ENCODE peak calls at places on chromosomes 2 and 18, in six cellular contexts. N is uterus; K is effector memory CD4-positive, alpha-beta T cell; X is HCT116; U is psoas muscle; F is SJSA1. J is an unnamed sample. For H3K4me1 and H3K9me3, the result is how much of the 10 kb centered on the place peaks cover.

GRCh38 chr2:103512442-103512841 is 750.6 kb downstream of the TMEM182 start:
- DNase-seq in F (no peak), K (no peak), N (no peak), U (no peak), X (no peak), J (no peak)

GRCh38 chr2:230691005-230691647 is 21.5 kb upstream of the CAB39 start:
- DNase-seq in U (no peak), K (no peak), X (peak), N (no peak), F (peak), J (no peak)

GRCh38 chr2:216583606-216584005 is 49.6 kb upstream of the IGFBP2 start:
- DNase-seq in X (no peak), K (no peak), F (no peak), N (no peak), U (no peak), J (no peak)

GRCh38 chr2:27306657-27307544 is 1.3 kb downstream of the UCN start:
- DNase-seq in N (no peak), X (no peak), K (no peak), F (no peak), U (no peak), J (peak)

GRCh38 chr2:27049422-27050280 is 1.8 kb upstream of the AGBL5 start:
- DNase-seq in X (no peak), F (no peak), N (no peak), K (peak), U (no peak), J (peak)

GRCh38 chr2:53632714-53633113 is 134.9 kb upstream of the CHAC2 start:
- DNase-seq in X (no peak), N (no peak), U (no peak), F (peak), K (no peak), J (no peak)

GRCh38 chr2:115174651-115175050 is 732.2 kb downstream of the DPP10 start:
- DNase-seq in K (no peak), U (no peak), N (no peak), F (no peak), X (no peak), J (no peak)

GRCh38 chr2:134677866-134678774 is 40.7 kb downstream of the TMEM163 start:
- DNase-seq in N (no peak), K (no peak), F (no peak), X (no peak), U (no peak), J (no peak)

GRCh38 chr18:45871655-45872054 is 46.2 kb downstream of the SIGLEC15 start:
- DNase-seq in N (no peak), U (no peak), F (no peak), X (no peak), K (no peak), J (no peak)

GRCh38 chr2:37326285-37326684 is 1.7 kb upstream of the PRKD3 start:
- DNase-seq in U (no peak), N (peak), X (no peak), F (peak), K (no peak), J (no peak)

GRCh38 chr18:67132919-67133318 is 383.6 kb downstream of the DSEL start:
- DNase-seq in U (no peak), X (no peak), K (no peak), F (no peak), N (no peak), J (no peak)

GRCh38 chr2:54899576-54900200 is 150.6 kb downstream of the RTN4 start:
- DNase-seq in K (no peak), X (peak), N (peak), U (no peak), F (peak), J (no peak)

GRCh38 chr2:109516445-109517117 is 97.2 kb downstream of the SEPTIN10 start:
- DNase-seq in F (peak), X (peak), N (no peak), K (no peak), U (no peak), J (no peak)

GRCh38 chr18:68447286-68447685 is 267.6 kb downstream of the TMX3 start:
- DNase-seq in F (no peak), N (no peak), K (no peak), X (no peak), U (no peak), J (no peak)

GRCh38 chr18:27656905-27657304 is 471.8 kb upstream of the CHST9 start:
- DNase-seq in N (no peak), K (no peak), F (no peak), U (no peak), X (no peak), J (no peak)

GRCh38 chr2:29047083-29047840 is 27.1 kb downstream of the PCARE start:
- DNase-seq in F (no peak), X (no peak), N (no peak), K (no peak), U (no peak), J (no peak)

GRCh38 chr2:46735730-46736493 is 179.7 kb downstream of the MCFD2 start:
- DNase-seq in N (no peak), K (no peak), X (no peak), U (no peak), F (no peak), J (no peak)

GRCh38 chr18:40250218-40250617 is 1704.8 kb upstream of the PIK3C3 start:
- DNase-seq in F (no peak), N (no peak), K (no peak), X (no peak), U (no peak), J (no peak)

GRCh38 chr2:233566141-233566956 is at the start of gene USP40:
- DNase-seq in K (peak), F (peak), X (peak), N (peak), U (peak), J (peak)

GRCh38 chr18:41165625-41166024 is 789.4 kb upstream of the PIK3C3 start:
- DNase-seq in K (no peak), X (no peak), U (no peak), F (no peak), N (no peak), J (no peak)

GRCh38 chr18:76231402-76231801 is 263.6 kb downstream of the ZNF516 start:
- DNase-seq in U (no peak), F (no peak), X (no peak), N (no peak), K (no peak), J (no peak)

GRCh38 chr2:102615620-102616436 is 3.5 kb upstream of the SLC9A2 start:
- DNase-seq in K (no peak), F (peak), U (peak), X (peak), N (no peak), J (no peak)

GRCh38 chr2:121695179-121695451 is 41.6 kb downstream of the NIFK start:
- DNase-seq in X (no peak), F (no peak), U (no peak), K (no peak), N (no peak), J (no peak)

GRCh38 chr2:46389417-46389916 is 89.9 kb upstream of the TMEM247 start:
- DNase-seq in N (no peak), F (no peak), U (no peak), K (no peak), X (no peak), J (no peak)

GRCh38 chr2:232458661-232459418 is 2.9 kb downstream of the ALPI start:
- DNase-seq in F (no peak), U (no peak), K (no peak), N (no peak), X (no peak), J (no peak)

GRCh38 chr18:24009651-24010333 is 4.8 kb upstream of the TTC39C start:
- DNase-seq in U (no peak), K (no peak), N (no peak), F (no peak), X (no peak), J (peak)

GRCh38 chr18:13264986-13265900 is 46.7 kb downstream of the LDLRAD4 start:
- DNase-seq in F (no peak), U (no peak), X (no peak), K (no peak), N (no peak), J (no peak)

GRCh38 chr2:203876328-203876727 is 8.8 kb downstream of the CTLA4 start:
- DNase-seq in U (no peak), K (no peak), F (no peak), X (no peak), N (no peak), J (no peak)

GRCh38 chr2:224309216-224309615 is 92.7 kb downstream of the FAM124B start:
- DNase-seq in X (no peak), U (no peak), F (no peak), N (no peak), K (no peak), J (no peak)

GRCh38 chr2:121015971-121016485 is 269.0 kb downstream of the TFCP2L1 start:
- DNase-seq in X (no peak), N (no peak), K (no peak), U (no peak), F (no peak), J (no peak)

GRCh38 chr2:97693476-97693875 is 19.9 kb upstream of the ZAP70 start:
- DNase-seq in U (no peak), F (no peak), K (no peak), X (no peak), N (no peak), J (no peak)

GRCh38 chr2:144414324-144414845 is 105.5 kb downstream of the ZEB2 start:
- DNase-seq in X (no peak), K (no peak), U (peak), N (peak), F (no peak), J (no peak)

GRCh38 chr18:12278765-12279682 is 24.9 kb downstream of the CIDEA start:
- DNase-seq in X (no peak), U (peak), F (peak), K (no peak), N (peak), J (no peak)

GRCh38 chr18:34697891-34698290 is 12.2 kb upstream of the DTNA start:
- DNase-seq in X (no peak), F (no peak), N (no peak), K (no peak), U (no peak), J (no peak)

GRCh38 chr2:73894877-73895276 is 2.1 kb downstream of the ACTG2 start:
- DNase-seq in N (no peak), U (no peak), X (no peak), K (no peak), F (no peak), J (no peak)

GRCh38 chr2:175576875-175577274 is 395.4 kb upstream of the ATP5MC3 start:
- DNase-seq in X (no peak), U (no peak), K (no peak), N (no peak), F (no peak), J (no peak)

GRCh38 chr2:196268538-196269338 is 97.4 kb upstream of the STK17B start:
- DNase-seq in K (no peak), X (no peak), U (no peak), N (no peak), F (peak), J (no peak)
- H3K4me3 ChIP-seq in K (peak), X (peak), U (no peak), N (no peak), F (no peak), J (peak)

GRCh38 chr2:10407841-10408648 is 40.1 kb downstream of the ODC1 start:
- DNase-seq in K (peak), N (peak), U (peak), X (peak), F (peak), J (peak)
- H3K4me1 ChIP-seq in K (under half), N (under half), U (half or more), X (under half), F (half or more), J (under half)

GRCh38 chr2:2851316-2851715 is 520.2 kb upstream of the MYT1L start:
- DNase-seq in N (no peak), K (no peak), U (no peak), X (no peak), F (no peak), J (no peak)
- H3K9me3 ChIP-seq in N (under half), K (under half), U (under half), X (under half), F (under half), J (under half)

GRCh38 chr2:127674241-127675209 is 805 bp downstream of the LIMS2 start:
- DNase-seq in F (peak), U (peak), N (peak), K (no peak), X (no peak), J (no peak)

GRCh38 chr2:127670957-127671290 is 4.4 kb downstream of the LIMS2 start:
- DNase-seq in X (no peak), U (no peak), N (no peak), F (no peak), K (no peak), J (no peak)

GRCh38 chr2:127673304-127674069 is 1.8 kb downstream of the LIMS2 start:
- DNase-seq in X (no peak), F (no peak), K (no peak), U (no peak), N (peak), J (no peak)

GRCh38 chr2:127671557-127672302 is 3.6 kb downstream of the LIMS2 start:
- DNase-seq in K (no peak), F (no peak), N (no peak), X (no peak), U (no peak), J (no peak)

GRCh38 chr2:127672341-127673303 is 2.7 kb downstream of the LIMS2 start:
- DNase-seq in K (no peak), F (no peak), N (peak), X (no peak), U (no peak), J (no peak)
- H3K4me3 ChIP-seq in K (no peak), F (no peak), N (peak), X (no peak), U (peak), J (no peak)

DNA sequence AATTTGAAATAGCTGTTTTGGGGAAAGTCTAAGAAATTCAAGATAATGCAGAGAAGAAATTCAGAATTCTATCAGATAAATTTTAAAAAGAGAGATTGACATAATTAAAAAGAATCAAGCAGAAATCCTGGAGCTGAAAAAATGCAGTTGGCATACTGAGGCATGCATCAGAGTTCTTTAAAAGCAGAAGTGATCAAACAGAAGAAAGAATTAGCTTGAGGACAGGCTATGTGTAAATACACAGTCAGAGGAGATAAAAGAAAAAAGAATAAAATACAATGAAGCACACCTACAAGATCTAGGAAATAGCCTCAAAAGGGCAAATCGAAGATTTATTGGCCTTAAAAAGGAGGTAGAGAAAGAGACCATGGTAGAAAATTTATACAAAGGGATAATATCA is 57.1 kb downstream of the CYTIP start:
- DNase-seq in K (no peak), N (no peak), X (no peak), F (no peak), U (no peak), J (no peak)
- H3K4me1 ChIP-seq in K (under half), N (under half), X (under half), F (under half), U (under half), J (under half)

GRCh38 chr18:80022613-80023012 is 11.6 kb upstream of the RBFA start:
- DNase-seq in N (no peak), U (no peak), K (no peak), F (peak), X (peak), J (peak)
- H3K9me3 ChIP-seq in N (under half), U (half or more), K (half or more), F (half or more), X (under half), J (half or more)

GRCh38 chr2:113123731-113124130 is 3.7 kb upstream of the IL1RN start:
- DNase-seq in N (no peak), K (no peak), U (no peak), F (no peak), X (no peak), J (no peak)
- H3K4me3 ChIP-seq in N (no peak), K (no peak), U (no peak), F (no peak), X (no peak), J (no peak)

J was measured in CD8-positive, alpha-beta memory T cell.